ENCODE peak calls at places on chromosomes 12 and 14, in ten cellular contexts. L, Y, Q, D, T, S, M, O, H and F are unnamed samples.

GRCh38 chr12:108523365-108523764 is 8.3 kb downstream of the FICD start:
- DNase-seq in M (no peak), H (no peak), L (no peak), S (no peak), Y (no peak), D (no peak), Q (no peak), O (no peak), T (no peak), F (peak)

GRCh38 chr12:123024819-123025391 is 44.4 kb downstream of the ARL6IP4 start:
- DNase-seq in L (no peak), Q (no peak), D (no peak), T (no peak), M (no peak), O (no peak), H (no peak), S (no peak), Y (no peak), F (no peak)

GRCh38 chr12:176321-177181 is 37.4 kb downstream of the SLC6A12 start:
- DNase-seq in L (no peak), H (no peak), T (no peak), Q (peak), S (peak), D (peak), Y (peak), M (no peak), O (no peak), F (no peak)

GRCh38 chr14:67503331-67503730 is 14.8 kb upstream of the TMEM229B start:
- DNase-seq in L (no peak), O (no peak), T (no peak), M (no peak), H (no peak), S (no peak), Q (no peak), D (no peak), Y (no peak), F (no peak)

GRCh38 chr14:72679591-72680151 is 214.2 kb downstream of the DPF3 start:
- DNase-seq in M (no peak), T (no peak), Q (no peak), L (no peak), O (no peak), H (no peak), D (no peak), Y (no peak), S (no peak), F (no peak)

GRCh38 chr12:129276408-129277042 is 423.2 kb downstream of the GLT1D1 start:
- DNase-seq in S (no peak), H (no peak), Q (no peak), T (no peak), Y (no peak), L (no peak), D (no peak), O (no peak), M (no peak), F (no peak)

GRCh38 chr12:108299516-108299915 is 39.6 kb downstream of the CMKLR1 start:
- DNase-seq in M (no peak), T (no peak), D (no peak), S (no peak), Y (no peak), Q (no peak), O (no peak), H (no peak), L (no peak), F (no peak)

GRCh38 chr12:64066052-64066451 is 156.0 kb downstream of the KICS2 start:
- DNase-seq in Q (no peak), Y (no peak), D (no peak), M (no peak), L (no peak), T (no peak), O (no peak), S (no peak), H (no peak), F (no peak)

DNA sequence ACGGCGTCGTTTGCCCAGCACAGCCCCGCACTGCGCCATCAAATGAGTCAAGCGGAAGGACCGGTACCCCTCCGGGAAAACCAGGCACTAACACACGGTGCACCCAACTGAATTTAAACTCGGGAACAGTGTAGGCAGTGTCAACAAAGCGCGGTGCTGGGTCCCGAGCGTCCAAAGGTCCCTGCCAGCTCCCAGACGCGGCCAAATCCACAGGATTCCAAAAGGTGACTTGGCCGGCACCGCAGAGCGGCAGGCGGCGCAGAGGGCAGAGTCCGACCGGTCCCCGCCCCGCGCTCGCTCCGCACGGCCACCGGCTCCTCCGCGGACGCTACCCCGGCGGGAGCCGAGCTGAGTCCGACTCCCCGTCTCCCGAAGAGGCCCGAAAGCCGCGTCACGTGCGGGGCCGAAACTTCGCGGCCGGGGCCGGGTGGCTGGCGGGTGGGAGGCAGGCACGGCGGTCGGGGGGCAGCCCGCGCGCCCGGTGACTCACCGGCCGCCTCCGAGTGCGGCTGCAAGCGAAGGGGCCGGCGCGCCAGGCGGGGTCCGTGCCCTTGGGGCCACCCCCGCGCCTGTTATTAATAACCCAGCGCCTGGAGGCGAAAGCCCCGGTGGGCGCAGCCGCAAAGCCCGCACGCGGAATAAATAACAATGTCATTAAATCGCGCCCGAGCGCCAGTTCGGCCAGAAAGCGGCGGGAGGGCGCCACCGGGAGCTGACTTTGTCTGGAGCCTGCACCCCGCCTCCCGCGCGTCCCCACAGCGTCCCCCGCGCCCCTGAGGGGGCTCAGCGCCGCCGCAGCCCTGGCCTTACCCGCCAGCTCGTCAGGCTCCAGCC is 823 bp downstream of the DENND5B start:
- DNase-seq in O (peak), M (peak), H (peak), Q (peak), L (peak), S (peak), T (peak), D (peak), Y (peak), F (peak)
- TF ChIP-seq POLR2A in O (peak), M (no peak), H (peak), Q (peak), L (no peak), S (no peak), T (no peak), D (peak), Y (peak), F (no peak)

GRCh38 chr14:26820101-26820500 is 222.3 kb upstream of the NOVA1 start:
- DNase-seq in M (no peak), S (no peak), T (no peak), Q (no peak), D (no peak), Y (no peak), L (no peak), H (no peak), O (no peak), F (no peak)
- TF ChIP-seq POLR2A in M (no peak), S (no peak), T (no peak), Q (no peak), D (no peak), Y (no peak), L (no peak), H (no peak), O (no peak), F (no peak)

GRCh38 chr14:34711808-34712712 is 2.3 kb downstream of the CFL2 start:
- DNase-seq in Y (no peak), D (no peak), H (no peak), T (no peak), S (no peak), Q (no peak), L (no peak), M (no peak), O (no peak), F (no peak)

GRCh38 chr14:34713122-34713680 is 1.2 kb downstream of the CFL2 start:
- DNase-seq in H (no peak), Y (no peak), L (no peak), S (no peak), T (no peak), D (no peak), O (no peak), M (no peak), Q (no peak), F (no peak)

GRCh38 chr14:34715108-34715863 is 893 bp upstream of the CFL2 start:
- DNase-seq in D (no peak), T (no peak), L (no peak), H (no peak), S (no peak), O (no peak), M (no peak), Q (no peak), Y (no peak), F (no peak)

GRCh38 chr14:34714320-34715107 is at the start of gene CFL2:
- DNase-seq in Q (peak), M (peak), Y (peak), D (peak), H (peak), O (peak), S (peak), L (peak), T (peak), F (peak)

DNA sequence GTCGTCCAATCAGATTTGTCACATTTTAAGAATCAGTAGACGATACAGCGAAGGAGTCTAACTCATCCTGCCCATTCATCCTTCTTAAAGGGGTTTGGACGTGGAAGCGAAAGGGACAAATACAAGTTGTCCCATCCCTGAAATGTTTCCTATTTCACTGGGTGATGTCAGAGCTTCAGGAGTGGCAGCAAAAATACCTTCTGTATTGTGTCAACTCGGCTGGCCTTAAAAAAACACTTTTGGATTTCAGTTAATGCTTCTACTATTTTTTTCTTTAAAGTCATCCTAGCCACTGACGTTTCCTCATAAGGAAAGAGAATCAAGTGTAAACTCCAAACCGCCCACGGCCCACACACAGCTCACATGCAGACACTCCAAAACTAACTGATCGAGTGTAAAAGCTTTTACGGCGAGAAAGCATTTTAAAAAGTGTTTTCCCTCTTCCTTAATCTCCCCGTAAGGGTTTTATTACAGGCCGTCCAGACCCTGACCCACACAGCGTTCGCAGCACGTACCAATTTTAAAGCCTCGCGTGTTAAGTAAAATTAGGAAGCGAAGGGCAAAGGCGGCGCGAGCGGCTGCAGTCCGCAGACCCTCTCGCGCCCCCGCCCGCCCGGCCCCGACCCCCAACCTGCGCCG is 593 bp downstream of the CFL2 start:
- DNase-seq in M (no peak), L (peak), T (peak), Y (no peak), Q (peak), S (peak), H (peak), O (peak), D (peak), F (no peak)
- TF ChIP-seq POLR2A in M (peak), L (no peak), T (peak), Y (no peak), Q (peak), S (no peak), H (peak), O (no peak), D (peak), F (no peak)

GRCh38 chr12:43835264-43835655 is 621 bp upstream of the TMEM117 start:
- DNase-seq in D (no peak), M (no peak), S (no peak), T (no peak), Y (no peak), L (no peak), O (no peak), H (no peak), Q (no peak), F (no peak)

GRCh38 chr12:43835656-43836454 is at the start of gene TMEM117:
- DNase-seq in H (peak), D (peak), Q (peak), L (peak), O (peak), S (peak), T (peak), M (peak), Y (peak), F (peak)

GRCh38 chr12:43832506-43833168 is 3.2 kb upstream of the TMEM117 start:
- DNase-seq in D (no peak), Y (no peak), Q (no peak), S (no peak), M (no peak), L (no peak), O (no peak), T (no peak), H (no peak), F (no peak)

GRCh38 chr12:43840338-43840737 is 4.5 kb downstream of the TMEM117 start:
- DNase-seq in T (no peak), L (no peak), M (no peak), O (no peak), Y (no peak), Q (no peak), H (no peak), S (no peak), D (no peak), F (no peak)

GRCh38 chr12:43836455-43836989 is 641 bp downstream of the TMEM117 start:
- DNase-seq in D (no peak), Q (peak), M (no peak), Y (no peak), O (no peak), H (no peak), T (peak), L (peak), S (no peak), F (no peak)
- TF ChIP-seq POLR2A in D (peak), Q (peak), M (no peak), Y (no peak), O (no peak), H (no peak), T (no peak), L (no peak), S (no peak), F (no peak)